ENCODE peak calls at places on chromosomes 7 and 10, in ten cellular contexts. One of them, this sample, is unnamed.

GRCh38 chr10:29160110-29160669 is 128.7 kb upstream of the LYZL1 start:
- DNase-seq in transverse colon: no peak
- DNase-seq in tibial artery: no peak
- DNase-seq in psoas muscle: no peak
- DNase-seq in PC-3: peak; percentile 84
- DNase-seq in spleen: no peak
- DNase-seq in lower lobe of right lung: no peak
- DNase-seq in colonic mucosa: no peak
- DNase-seq in HCT116: peak; percentile 77
- DNase-seq in adrenal gland: peak; percentile 76
- DNase-seq in this sample: no peak

GRCh38 chr7:35993113-35993512 is 159.9 kb upstream of the EEPD1 start:
- DNase-seq in transverse colon: no peak
- DNase-seq in tibial artery: no peak
- DNase-seq in psoas muscle: no peak
- DNase-seq in PC-3: peak; percentile 92
- DNase-seq in spleen: no peak
- DNase-seq in lower lobe of right lung: no peak
- DNase-seq in colonic mucosa: no peak
- DNase-seq in HCT116: no peak
- DNase-seq in adrenal gland: no peak
- DNase-seq in this sample: no peak

GRCh38 chr10:72331575-72332422 is 22.9 kb downstream of the DNAJB12 start:
- DNase-seq in transverse colon: peak; percentile 86
- DNase-seq in tibial artery: peak; percentile 83
- DNase-seq in psoas muscle: peak; percentile 91
- DNase-seq in PC-3: peak; percentile 77
- DNase-seq in spleen: peak; percentile 99
- DNase-seq in lower lobe of right lung: peak; percentile 96
- DNase-seq in colonic mucosa: peak; percentile 87
- DNase-seq in HCT116: peak; percentile 80
- DNase-seq in adrenal gland: peak; percentile 98
- DNase-seq in this sample: no peak

GRCh38 chr10:124041684-124042445 is 51.5 kb downstream of the CHST15 start:
- DNase-seq in transverse colon: no peak
- DNase-seq in tibial artery: no peak
- DNase-seq in psoas muscle: no peak
- DNase-seq in PC-3: no peak
- DNase-seq in spleen: no peak
- DNase-seq in lower lobe of right lung: no peak
- DNase-seq in colonic mucosa: no peak
- DNase-seq in HCT116: no peak
- DNase-seq in adrenal gland: no peak
- DNase-seq in this sample: no peak

GRCh38 chr7:64888901-64889685 is 14.0 kb upstream of the ZNF273 start:
- DNase-seq in transverse colon: peak; percentile 35
- DNase-seq in tibial artery: no peak
- DNase-seq in psoas muscle: no peak
- DNase-seq in PC-3: no peak
- DNase-seq in spleen: peak; percentile 88
- DNase-seq in lower lobe of right lung: peak; percentile 71
- DNase-seq in colonic mucosa: peak; percentile 60
- DNase-seq in HCT116: no peak
- DNase-seq in adrenal gland: no peak
- DNase-seq in this sample: no peak

GRCh38 chr10:14022954-14023353 is 307.8 kb downstream of the FRMD4A start:
- DNase-seq in transverse colon: no peak
- DNase-seq in tibial artery: no peak
- DNase-seq in psoas muscle: no peak
- DNase-seq in PC-3: no peak
- DNase-seq in spleen: no peak
- DNase-seq in lower lobe of right lung: no peak
- DNase-seq in colonic mucosa: no peak
- DNase-seq in HCT116: no peak
- DNase-seq in adrenal gland: no peak
- DNase-seq in this sample: no peak

GRCh38 chr7:142412551-142413193 is 154.8 kb upstream of the PRSS58 start:
- DNase-seq in transverse colon: no peak
- DNase-seq in tibial artery: no peak
- DNase-seq in psoas muscle: no peak
- DNase-seq in PC-3: peak; percentile 73
- DNase-seq in spleen: no peak
- DNase-seq in lower lobe of right lung: no peak
- DNase-seq in colonic mucosa: peak; percentile 38
- DNase-seq in HCT116: peak; percentile 69
- DNase-seq in adrenal gland: no peak
- DNase-seq in this sample: no peak

GRCh38 chr7:49014870-49015269 is 90.5 kb downstream of the CDC14C start:
- DNase-seq in transverse colon: no peak
- DNase-seq in tibial artery: no peak
- DNase-seq in psoas muscle: no peak
- DNase-seq in PC-3: no peak
- DNase-seq in spleen: no peak
- DNase-seq in lower lobe of right lung: no peak
- DNase-seq in colonic mucosa: no peak
- DNase-seq in HCT116: no peak
- DNase-seq in adrenal gland: no peak
- DNase-seq in this sample: no peak

DNA sequence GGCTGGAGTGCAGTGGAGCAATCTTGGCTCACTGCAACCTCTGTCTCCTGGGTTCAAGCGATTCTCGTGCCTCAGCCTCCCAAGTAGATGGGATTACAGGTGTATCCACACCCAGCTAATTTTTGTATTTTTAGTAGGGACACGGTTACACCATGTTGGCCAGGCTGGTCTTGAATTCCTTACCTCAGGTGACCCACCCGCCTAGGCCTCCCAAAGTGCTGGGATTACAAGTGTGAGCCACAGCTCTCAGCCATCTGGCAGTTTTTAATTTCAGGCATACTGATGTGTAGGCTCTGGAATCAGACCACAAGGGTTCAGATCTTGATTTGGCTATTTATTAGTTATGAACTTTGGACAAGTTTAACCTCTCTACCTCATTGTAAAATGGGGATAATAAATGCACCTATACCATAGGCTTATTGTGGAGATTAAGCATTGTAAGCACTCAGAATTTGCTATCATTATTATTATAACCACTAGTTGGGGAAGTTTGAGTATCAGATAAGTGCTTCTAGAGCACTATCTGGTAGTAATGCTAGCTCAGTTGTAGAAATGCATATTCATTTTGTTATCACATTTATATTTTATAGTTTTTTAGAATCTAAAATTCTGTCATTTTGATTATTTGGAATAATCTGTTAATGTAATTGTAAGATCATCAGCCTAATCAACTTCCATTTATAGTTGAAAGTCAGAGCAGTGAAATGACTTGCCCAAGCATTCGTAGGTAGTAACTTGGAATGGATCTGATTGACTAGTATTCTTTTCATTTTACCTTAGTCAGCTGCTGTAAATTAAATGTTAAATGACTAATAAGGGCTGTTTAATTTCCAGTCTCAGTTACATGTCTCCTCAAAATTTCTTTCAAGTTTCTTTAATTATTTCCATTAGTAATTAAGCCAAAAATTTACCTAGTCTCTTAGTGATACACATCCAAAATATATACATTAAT is 22.5 kb downstream of the KMT2E start:
- DNase-seq in transverse colon: no peak
- DNase-seq in tibial artery: no peak
- DNase-seq in psoas muscle: no peak
- DNase-seq in PC-3: no peak
- DNase-seq in spleen: no peak
- DNase-seq in lower lobe of right lung: no peak
- DNase-seq in colonic mucosa: no peak
- DNase-seq in HCT116: no peak
- DNase-seq in adrenal gland: no peak
- DNase-seq in this sample: no peak
- H3K4me1 ChIP-seq in transverse colon: peaks cover 55% of the 10 kb centered on the region
- H3K4me1 ChIP-seq in tibial artery: no peaks in the 10 kb centered on the region
- H3K4me1 ChIP-seq in psoas muscle: peaks cover 67% of the 10 kb centered on the region
- H3K4me1 ChIP-seq in PC-3: peaks cover 4% of the 10 kb centered on the region
- H3K4me1 ChIP-seq in spleen: peaks cover 58% of the 10 kb centered on the region
- H3K4me1 ChIP-seq in lower lobe of right lung: peaks cover 67% of the 10 kb centered on the region
- H3K4me1 ChIP-seq in colonic mucosa: peaks cover 14% of the 10 kb centered on the region
- H3K4me1 ChIP-seq in HCT116: no peaks in the 10 kb centered on the region
- H3K4me1 ChIP-seq in adrenal gland: peaks cover 11% of the 10 kb centered on the region
- H3K4me1 ChIP-seq in this sample: peaks cover 69% of the 10 kb centered on the region

GRCh38 chr10:58981846-58982245 is 194.6 kb upstream of the PHYHIPL start:
- DNase-seq in transverse colon: no peak
- DNase-seq in tibial artery: no peak
- DNase-seq in psoas muscle: no peak
- DNase-seq in PC-3: no peak
- DNase-seq in spleen: no peak
- DNase-seq in lower lobe of right lung: no peak
- DNase-seq in colonic mucosa: no peak
- DNase-seq in HCT116: no peak
- DNase-seq in adrenal gland: no peak
- DNase-seq in this sample: no peak

GRCh38 chr10:58981051-58981450 is 195.4 kb upstream of the PHYHIPL start:
- DNase-seq in transverse colon: no peak
- DNase-seq in tibial artery: no peak
- DNase-seq in psoas muscle: no peak
- DNase-seq in PC-3: no peak
- DNase-seq in spleen: no peak
- DNase-seq in lower lobe of right lung: no peak
- DNase-seq in colonic mucosa: no peak
- DNase-seq in HCT116: no peak
- DNase-seq in adrenal gland: no peak
- DNase-seq in this sample: no peak

GRCh38 chr10:58982470-58983239 is 193.8 kb upstream of the PHYHIPL start:
- DNase-seq in transverse colon: no peak
- DNase-seq in tibial artery: no peak
- DNase-seq in psoas muscle: no peak
- DNase-seq in PC-3: no peak
- DNase-seq in spleen: no peak
- DNase-seq in lower lobe of right lung: no peak
- DNase-seq in colonic mucosa: no peak
- DNase-seq in HCT116: no peak
- DNase-seq in adrenal gland: no peak
- DNase-seq in this sample: no peak

GRCh38 chr10:58976254-58976653 is 200.2 kb upstream of the PHYHIPL start:
- DNase-seq in transverse colon: no peak
- DNase-seq in tibial artery: no peak
- DNase-seq in psoas muscle: no peak
- DNase-seq in PC-3: no peak
- DNase-seq in spleen: no peak
- DNase-seq in lower lobe of right lung: no peak
- DNase-seq in colonic mucosa: no peak
- DNase-seq in HCT116: no peak
- DNase-seq in adrenal gland: peak; percentile 61
- DNase-seq in this sample: no peak

DNA sequence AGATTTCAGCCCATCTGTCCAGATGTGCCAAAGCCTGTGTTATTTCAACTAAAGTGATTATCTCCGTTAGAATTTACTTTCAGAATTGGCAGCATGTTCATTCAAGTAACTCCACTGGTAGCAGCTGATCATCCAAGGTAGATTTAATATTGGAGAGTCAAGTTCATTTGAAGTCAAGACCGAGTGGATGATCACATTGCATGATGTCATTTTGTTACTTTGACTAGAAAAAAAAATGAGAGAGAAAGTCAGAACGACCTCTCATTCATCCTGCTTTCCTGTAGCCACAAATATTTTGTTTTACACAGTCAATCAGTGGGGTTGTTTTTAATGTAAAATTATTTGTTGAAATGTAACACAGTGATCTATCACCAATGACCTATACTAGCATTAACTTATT is 196.7 kb upstream of the PHYHIPL start:
- DNase-seq in transverse colon: no peak
- DNase-seq in tibial artery: no peak
- DNase-seq in psoas muscle: no peak
- DNase-seq in PC-3: no peak
- DNase-seq in spleen: no peak
- DNase-seq in lower lobe of right lung: no peak
- DNase-seq in colonic mucosa: no peak
- DNase-seq in HCT116: no peak
- DNase-seq in adrenal gland: no peak
- DNase-seq in this sample: no peak
- H3K27ac ChIP-seq in transverse colon: no peak overlapping the region
- H3K27ac ChIP-seq in tibial artery: no peak overlapping the region
- H3K27ac ChIP-seq in psoas muscle: no peak overlapping the region
- H3K27ac ChIP-seq in PC-3: no peak overlapping the region
- H3K27ac ChIP-seq in spleen: no peak overlapping the region
- H3K27ac ChIP-seq in lower lobe of right lung: no peak overlapping the region
- H3K27ac ChIP-seq in colonic mucosa: no peak overlapping the region
- H3K27ac ChIP-seq in HCT116: no peak overlapping the region
- H3K27ac ChIP-seq in adrenal gland: no peak overlapping the region
- H3K27ac ChIP-seq in this sample: peak overlapping the region; percentile 40

GRCh38 chr7:44881066-44881600 is 4.2 kb downstream of the PURB start:
- DNase-seq in transverse colon: no peak
- DNase-seq in tibial artery: no peak
- DNase-seq in psoas muscle: no peak
- DNase-seq in PC-3: no peak
- DNase-seq in spleen: no peak
- DNase-seq in lower lobe of right lung: no peak
- DNase-seq in colonic mucosa: no peak
- DNase-seq in HCT116: no peak
- DNase-seq in adrenal gland: no peak
- DNase-seq in this sample: no peak
- H3K4me1 ChIP-seq in transverse colon: peaks cover 55% of the 10 kb centered on the region
- H3K4me1 ChIP-seq in tibial artery: no peaks in the 10 kb centered on the region
- H3K4me1 ChIP-seq in psoas muscle: peaks cover 61% of the 10 kb centered on the region
- H3K4me1 ChIP-seq in PC-3: peaks cover 49% of the 10 kb centered on the region
- H3K4me1 ChIP-seq in spleen: peaks cover 54% of the 10 kb centered on the region
- H3K4me1 ChIP-seq in lower lobe of right lung: peaks cover 62% of the 10 kb centered on the region
- H3K4me1 ChIP-seq in colonic mucosa: peaks cover 15% of the 10 kb centered on the region
- H3K4me1 ChIP-seq in HCT116: peaks cover 19% of the 10 kb centered on the region
- H3K4me1 ChIP-seq in adrenal gland: peaks cover 25% of the 10 kb centered on the region
- H3K4me1 ChIP-seq in this sample: peaks cover 70% of the 10 kb centered on the region

GRCh38 chr10:127999291-127999690 is 92.4 kb downstream of the PTPRE start:
- DNase-seq in transverse colon: no peak
- DNase-seq in tibial artery: no peak
- DNase-seq in psoas muscle: no peak
- DNase-seq in PC-3: no peak
- DNase-seq in spleen: no peak
- DNase-seq in lower lobe of right lung: no peak
- DNase-seq in colonic mucosa: no peak
- DNase-seq in HCT116: no peak
- DNase-seq in adrenal gland: no peak
- DNase-seq in this sample: no peak

GRCh38 chr10:127998517-127999144 is 91.7 kb downstream of the PTPRE start:
- DNase-seq in transverse colon: no peak
- DNase-seq in tibial artery: no peak
- DNase-seq in psoas muscle: no peak
- DNase-seq in PC-3: no peak
- DNase-seq in spleen: no peak
- DNase-seq in lower lobe of right lung: no peak
- DNase-seq in colonic mucosa: no peak
- DNase-seq in HCT116: no peak
- DNase-seq in adrenal gland: no peak
- DNase-seq in this sample: no peak

GRCh38 chr10:127997937-127998336 is 91.0 kb downstream of the PTPRE start:
- DNase-seq in transverse colon: no peak
- DNase-seq in tibial artery: no peak
- DNase-seq in psoas muscle: no peak
- DNase-seq in PC-3: no peak
- DNase-seq in spleen: no peak
- DNase-seq in lower lobe of right lung: no peak
- DNase-seq in colonic mucosa: no peak
- DNase-seq in HCT116: no peak
- DNase-seq in adrenal gland: no peak
- DNase-seq in this sample: no peak

GRCh38 chr10:127996586-127996985 is 89.7 kb downstream of the PTPRE start:
- DNase-seq in transverse colon: no peak
- DNase-seq in tibial artery: no peak
- DNase-seq in psoas muscle: peak; percentile 72
- DNase-seq in PC-3: no peak
- DNase-seq in spleen: no peak
- DNase-seq in lower lobe of right lung: peak; percentile 63
- DNase-seq in colonic mucosa: no peak
- DNase-seq in HCT116: no peak
- DNase-seq in adrenal gland: no peak
- DNase-seq in this sample: no peak

DNA sequence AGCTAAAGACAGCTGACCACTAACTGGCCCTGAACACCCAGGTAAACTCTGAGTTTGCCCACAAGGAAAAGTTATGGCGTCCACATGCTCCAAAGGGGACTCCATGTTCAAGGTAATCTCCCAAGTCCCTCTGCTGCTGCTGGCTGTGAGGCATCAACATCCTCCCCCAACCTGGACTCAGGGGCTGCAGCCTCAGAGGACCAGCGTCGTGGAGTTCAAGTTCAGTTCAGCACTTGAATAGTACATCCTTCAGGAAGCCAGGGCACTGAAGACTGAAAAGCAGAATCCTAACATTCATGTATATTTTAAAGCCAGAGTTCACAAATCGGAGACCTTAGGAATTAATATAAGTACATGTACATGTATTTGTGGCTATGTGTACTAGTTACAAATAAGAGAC is 90.3 kb downstream of the PTPRE start:
- DNase-seq in transverse colon: no peak
- DNase-seq in tibial artery: no peak
- DNase-seq in psoas muscle: no peak
- DNase-seq in PC-3: no peak
- DNase-seq in spleen: no peak
- DNase-seq in lower lobe of right lung: no peak
- DNase-seq in colonic mucosa: no peak
- DNase-seq in HCT116: no peak
- DNase-seq in adrenal gland: no peak
- DNase-seq in this sample: no peak
- H3K27ac ChIP-seq in transverse colon: peak overlapping the region; percentile 44
- H3K27ac ChIP-seq in tibial artery: no peak overlapping the region
- H3K27ac ChIP-seq in psoas muscle: no peak overlapping the region
- H3K27ac ChIP-seq in PC-3: no peak overlapping the region
- H3K27ac ChIP-seq in spleen: no peak overlapping the region
- H3K27ac ChIP-seq in lower lobe of right lung: peak overlapping the region; percentile 63
- H3K27ac ChIP-seq in colonic mucosa: no peak overlapping the region
- H3K27ac ChIP-seq in HCT116: no peak overlapping the region
- H3K27ac ChIP-seq in adrenal gland: peak overlapping the region; percentile 2
- H3K27ac ChIP-seq in this sample: no peak overlapping the region

This sample was measured in vagina.